ENCODE peak calls at places on chromosomes 13 and 19, in four cellular contexts. G is HepG2, F is A549, W is K562. Q is an unnamed sample.

GRCh38 chr19:17641181-17641580 is 47.0 kb downstream of the UNC13A start:
- DNase-seq in G (no peak), F (no peak), W (no peak), Q (no peak)

GRCh38 chr13:44068169-44068568 is 188.5 kb downstream of the LACC1 start:
- DNase-seq in G (no peak), F (no peak), W (no peak), Q (no peak)

GRCh38 chr19:18865973-18866799 is 29.8 kb downstream of the CERS1 start:
- DNase-seq in G (peak; percentile 35), F (peak; percentile 58), W (peak; percentile 89), Q (no peak)

GRCh38 chr13:90135558-90135957 is 1211.9 kb upstream of the MIR17HG start:
- DNase-seq in G (no peak), F (no peak), W (no peak), Q (no peak)

GRCh38 chr19:38920529-38921419 is 8.8 kb upstream of the CCER2 start:
- DNase-seq in G (no peak), F (no peak), W (no peak), Q (no peak)

GRCh38 chr19:16566161-16566560 is 6.1 kb downstream of the SLC35E1 start:
- DNase-seq in G (no peak), F (no peak), W (no peak), Q (no peak)

GRCh38 chr19:35518313-35518712 is 4.9 kb upstream of the DMKN start:
- DNase-seq in G (no peak), F (peak; percentile 62), W (no peak), Q (no peak)

GRCh38 chr13:31885994-31886393 is 145.6 kb upstream of the FRY start:
- DNase-seq in G (no peak), F (no peak), W (no peak), Q (no peak)

GRCh38 chr13:19587635-19588300 is 26.4 kb upstream of the TPTE2 start:
- DNase-seq in G (peak; percentile 70), F (peak; percentile 18), W (peak; percentile 26), Q (no peak)

GRCh38 chr13:39956036-39956435 is 300.6 kb downstream of the COG6 start:
- DNase-seq in G (no peak), F (no peak), W (no peak), Q (peak; percentile 73)

GRCh38 chr13:95536629-95537241 is 15.8 kb upstream of the CLDN10 start:
- DNase-seq in G (no peak), F (no peak), W (no peak), Q (no peak)

GRCh38 chr13:70987043-70987442 is 878.8 kb upstream of the KLHL1 start:
- DNase-seq in G (no peak), F (no peak), W (no peak), Q (no peak)

GRCh38 chr19:2983351-2984195 is 6.2 kb downstream of the TLE6 start:
- DNase-seq in G (no peak), F (no peak), W (no peak), Q (no peak)

GRCh38 chr19:39506944-39507714 is 7.8 kb upstream of the SELENOV start:
- DNase-seq in G (peak; percentile 60), F (peak; percentile 99), W (peak; percentile 90), Q (no peak)

GRCh38 chr13:45596800-45597484 is 18.6 kb downstream of the ERICH6B start:
- DNase-seq in G (no peak), F (no peak), W (no peak), Q (no peak)

GRCh38 chr13:43293008-43293407 is 269.6 kb downstream of the DNAJC15 start:
- DNase-seq in G (no peak), F (no peak), W (no peak), Q (no peak)

GRCh38 chr13:60584976-60585375 is 188.0 kb downstream of the TDRD3 start:
- DNase-seq in G (no peak), F (no peak), W (no peak), Q (no peak)

GRCh38 chr19:43596842-43597461 is 557 bp downstream of the ZNF576 start:
- DNase-seq in G (no peak), F (no peak), W (no peak), Q (no peak)

GRCh38 chr13:99619207-99619606 is 117.9 kb downstream of the TM9SF2 start:
- DNase-seq in G (no peak), F (no peak), W (no peak), Q (no peak)

GRCh38 chr19:11737964-11738745 is 591 bp downstream of the ZNF823 start:
- DNase-seq in G (peak; percentile 67), F (no peak), W (peak; percentile 39), Q (no peak)

GRCh38 chr13:102597029-102598015 is 536 bp downstream of the TPP2 start:
- DNase-seq in G (no peak), F (no peak), W (peak; percentile 24), Q (no peak)

GRCh38 chr19:20162821-20163220 is 4.2 kb upstream of the ZNF486 start:
- DNase-seq in G (no peak), F (no peak), W (no peak), Q (no peak)

GRCh38 chr13:43089912-43090498 is 66.6 kb downstream of the DNAJC15 start:
- DNase-seq in G (no peak), F (no peak), W (no peak), Q (no peak)

GRCh38 chr13:99796175-99796819 is 175.3 kb downstream of the ZIC5 start:
- DNase-seq in G (peak; percentile 29), F (no peak), W (peak; percentile 33), Q (no peak)

GRCh38 chr19:5625641-5626040 is 2.8 kb downstream of the SAFB start:
- DNase-seq in G (no peak), F (no peak), W (no peak), Q (no peak)

GRCh38 chr13:98998831-98999634 is 21.2 kb upstream of the DOCK9 start:
- DNase-seq in G (no peak), F (no peak), W (no peak), Q (peak; percentile 41)

GRCh38 chr19:11383706-11384048 is 437 bp downstream of the EPOR start:
- DNase-seq in G (no peak), F (no peak), W (no peak), Q (no peak)

GRCh38 chr19:3852614-3853254 is 16.1 kb downstream of the ZFR2 start:
- DNase-seq in G (peak; percentile 31), F (peak; percentile 41), W (peak; percentile 63), Q (no peak)

GRCh38 chr19:44050740-44051653 is 839 bp upstream of the ZNF223 start:
- DNase-seq in G (no peak), F (no peak), W (no peak), Q (no peak)

GRCh38 chr13:35964764-35965163 is 166.4 kb downstream of the DCLK1 start:
- DNase-seq in G (peak; percentile 22), F (no peak), W (no peak), Q (no peak)

GRCh38 chr19:23762884-23763711 is 4.4 kb upstream of the ZNF681 start:
- DNase-seq in G (no peak), F (no peak), W (peak; percentile 88), Q (peak; percentile 32)

GRCh38 chr13:40290758-40291157 is 375.7 kb downstream of the FOXO1 start:
- DNase-seq in G (no peak), F (no peak), W (no peak), Q (no peak)

GRCh38 chr13:23851106-23851505 is 38.1 kb downstream of the MIPEP start:
- DNase-seq in G (no peak), F (no peak), W (no peak), Q (no peak)

DNA sequence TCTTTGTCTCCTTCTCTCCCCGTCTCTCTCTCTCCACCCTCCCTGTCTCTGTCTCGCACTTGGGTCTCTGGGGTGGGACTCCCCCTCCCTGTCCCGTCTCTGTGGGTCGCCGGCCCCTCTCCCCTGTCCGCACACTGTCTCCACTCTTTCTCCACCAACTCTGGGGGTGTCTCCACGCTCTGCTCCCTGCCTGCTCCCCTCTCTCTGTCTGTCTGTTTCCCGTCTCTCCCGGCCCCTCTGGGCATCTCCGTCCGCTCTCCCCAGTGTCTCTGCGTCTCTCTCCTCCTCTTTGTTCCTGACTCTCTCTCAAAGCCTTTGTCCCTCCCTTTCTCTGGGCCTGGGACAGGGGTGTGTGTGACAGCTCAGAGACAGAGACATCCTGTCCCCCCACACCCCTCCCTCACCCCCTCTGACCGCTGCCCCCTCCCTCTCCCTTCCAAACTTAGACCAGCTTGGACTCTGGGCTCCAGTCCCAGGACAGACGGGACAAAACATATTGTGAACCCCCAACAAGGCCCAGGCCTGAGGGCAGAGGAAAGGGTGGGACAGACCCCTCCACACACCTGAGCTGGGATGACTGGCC is 661 bp upstream of the SBK3 start:
- DNase-seq in G (peak; percentile 28), F (no peak), W (no peak), Q (no peak)
- TF ChIP-seq POLR2AphosphoS2 in G (no peak), F (no peak), W (no peak), Q (no peak)

GRCh38 chr13:41606646-41607045 is 149.3 kb downstream of the RGCC start:
- DNase-seq in G (peak; percentile 95), F (no peak), W (no peak), Q (no peak)

GRCh38 chr13:41608779-41609178 is 151.4 kb downstream of the RGCC start:
- DNase-seq in G (no peak), F (no peak), W (no peak), Q (no peak)

GRCh38 chr13:41610426-41610825 is 153.1 kb downstream of the RGCC start:
- DNase-seq in G (peak; percentile 66), F (no peak), W (no peak), Q (no peak)

GRCh38 chr13:41609828-41610227 is 152.5 kb downstream of the RGCC start:
- DNase-seq in G (no peak), F (no peak), W (no peak), Q (no peak)

GRCh38 chr13:41608111-41608510 is 150.8 kb downstream of the RGCC start:
- DNase-seq in G (no peak), F (no peak), W (no peak), Q (no peak)
- TF ChIP-seq POLR2AphosphoS2 in G (no peak), F (no peak), W (no peak), Q (no peak)

DNA sequence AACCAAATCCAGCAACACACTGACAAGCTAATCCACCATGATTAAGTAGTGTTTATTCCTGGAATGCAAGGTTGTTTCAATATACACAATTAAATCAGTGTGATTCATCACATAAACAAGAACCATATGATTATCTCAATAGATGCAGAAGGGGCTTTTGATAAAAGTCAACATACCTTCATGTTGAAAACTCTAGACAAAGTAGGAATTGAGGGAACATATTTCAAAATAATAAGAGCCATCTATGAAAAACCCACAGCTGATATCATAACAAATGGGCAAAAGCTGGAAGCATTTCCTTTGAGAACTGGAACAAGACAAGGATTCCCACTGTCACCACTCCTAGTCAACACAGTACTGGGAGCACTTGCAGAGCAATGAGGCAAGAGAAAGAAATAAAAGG is 213.6 kb upstream of the CSNK1A1L start:
- DNase-seq in G (no peak), F (no peak), W (no peak), Q (no peak)
- TF ChIP-seq POLR2AphosphoS2 in G (no peak), F (no peak), W (no peak), Q (no peak)

GRCh38 chr13:96967248-96967745 is 27.0 kb downstream of the OXGR1 start:
- DNase-seq in G (peak; percentile 25), F (no peak), W (peak; percentile 64), Q (no peak)
- TF ChIP-seq POLR2AphosphoS2 in G (no peak), F (no peak), W (no peak), Q (no peak)

DNA sequence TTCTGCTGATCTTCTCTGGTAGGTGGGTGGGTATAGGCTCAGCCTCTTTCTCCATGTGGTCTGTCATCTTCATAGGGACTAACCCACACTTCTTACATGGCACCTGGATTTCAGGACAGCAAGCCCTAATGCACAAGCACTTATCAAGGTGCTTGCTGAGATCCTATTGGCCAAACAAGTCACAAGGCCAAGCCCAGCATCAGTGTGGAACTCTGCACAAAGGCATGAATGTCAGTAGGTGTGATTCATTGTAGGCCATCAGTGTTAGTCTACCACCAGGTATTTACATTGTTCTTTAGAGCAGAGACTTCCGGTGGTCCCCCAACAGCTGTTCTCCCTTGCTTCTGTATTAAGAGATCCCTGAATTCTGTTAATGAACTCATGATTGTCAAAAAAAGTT is 8.3 kb upstream of the RB1 start:
- DNase-seq in G (no peak), F (no peak), W (no peak), Q (no peak)
- TF ChIP-seq POLR2AphosphoS2 in G (no peak), F (no peak), W (no peak), Q (no peak)

Q was measured in GM12878.